ENCODE peak calls at places on chromosome 18, in ten cellular contexts. A is Calu3; X is NCI-H1930; W is endothelial cell; L is DMS 273 treated with DMSO at 0.1 percent for 48 hours; F is mucosa of descending colon; Z is activated CD8-positive, alpha-beta T cell treated with anti-CD3 and anti-CD28 coated beads for 36 hours; V is fibroblast of lung; D is A549; S is progenitor cell of endocrine pancreas. Y is an unnamed sample.

GRCh38 chr18:54479365-54479764 is 111.7 kb upstream of the DYNAP start:
- DNase-seq in A (no peak), S (no peak), Z (no peak), X (no peak), V (peak; percentile 1), L (no peak), W (no peak), F (no peak), D (no peak), Y (no peak)

GRCh38 chr18:731185-731584 is 18.8 kb upstream of the ENOSF1 start:
- DNase-seq in L (no peak), F (no peak), W (no peak), X (no peak), D (no peak), S (no peak), V (no peak), Z (no peak), A (no peak), Y (no peak)

GRCh38 chr18:63940008-63940407 is 9.1 kb upstream of the HMSD start:
- DNase-seq in F (no peak), S (no peak), V (no peak), A (no peak), L (no peak), X (no peak), D (no peak), W (no peak), Z (no peak), Y (no peak)

GRCh38 chr18:27994571-27994970 is 182.4 kb downstream of the CDH2 start:
- DNase-seq in D (no peak), S (no peak), X (no peak), A (no peak), W (no peak), L (no peak), V (no peak), Z (no peak), F (no peak), Y (no peak)

GRCh38 chr18:22634464-22634863 is 216.7 kb upstream of the CTAGE1 start:
- DNase-seq in W (no peak), L (no peak), D (no peak), S (no peak), V (no peak), X (no peak), Z (no peak), F (no peak), A (no peak), Y (no peak)

GRCh38 chr18:23077493-23078256 is 57.6 kb upstream of the CABLES1 start:
- DNase-seq in F (no peak), Z (peak; percentile 23), W (no peak), S (no peak), L (no peak), V (no peak), D (peak; percentile 18), A (peak; percentile 61), X (no peak), Y (no peak)

GRCh38 chr18:29879763-29880162 is 1162.8 kb downstream of the DSC3 start:
- DNase-seq in W (no peak), Z (no peak), A (no peak), L (no peak), V (no peak), D (no peak), X (no peak), S (no peak), F (no peak), Y (no peak)

GRCh38 chr18:35749701-35750100 is 168.2 kb downstream of the GALNT1 start:
- DNase-seq in S (no peak), X (no peak), L (no peak), Z (no peak), F (no peak), W (no peak), A (no peak), V (peak; percentile 20), D (no peak), Y (no peak)

GRCh38 chr18:26227051-26227672 is 917 bp downstream of the TAF4B start:
- DNase-seq in L (no peak), D (no peak), A (no peak), V (no peak), F (no peak), Z (no peak), X (no peak), S (no peak), W (no peak), Y (no peak)

GRCh38 chr18:63162271-63163014 is 157.1 kb downstream of the BCL2 start:
- DNase-seq in Z (peak; percentile 76), L (no peak), F (no peak), D (no peak), X (no peak), A (no peak), S (no peak), W (no peak), V (peak; percentile 45), Y (no peak)

GRCh38 chr18:12741351-12741750 is 38.5 kb downstream of the PSMG2 start:
- DNase-seq in Z (no peak), X (no peak), D (peak; percentile 36), A (peak; percentile 51), W (no peak), F (no peak), V (peak; percentile 52), S (no peak), L (no peak), Y (peak; percentile 91)

GRCh38 chr18:12393510-12393909 is 14.2 kb upstream of the PRELID3A start:
- DNase-seq in Z (no peak), V (no peak), W (no peak), X (no peak), F (no peak), S (no peak), D (no peak), L (no peak), A (no peak), Y (no peak)

GRCh38 chr18:13584826-13585225 is 141.5 kb downstream of the FAM210A start:
- DNase-seq in V (no peak), A (no peak), F (no peak), W (no peak), Z (no peak), S (no peak), L (no peak), X (no peak), D (no peak), Y (no peak)

GRCh38 chr18:13641551-13642439 is 84.6 kb downstream of the FAM210A start:
- DNase-seq in L (no peak), F (no peak), A (no peak), X (no peak), Z (no peak), V (no peak), D (no peak), S (no peak), W (peak; percentile 51), Y (no peak)

GRCh38 chr18:62524443-62525200 is 1.8 kb downstream of the ZCCHC2 start:
- DNase-seq in S (peak; percentile 42), X (peak; percentile 31), A (peak; percentile 46), Z (peak; percentile 59), V (peak; percentile 60), L (peak; percentile 16), F (peak; percentile 83), W (peak; percentile 65), D (peak; percentile 19), Y (peak; percentile 22)

GRCh38 chr18:34342960-34343359 is 118.2 kb upstream of the NOL4 start:
- DNase-seq in Z (no peak), D (no peak), W (no peak), S (no peak), A (no peak), L (no peak), V (peak; percentile 89), F (no peak), X (no peak), Y (no peak)

GRCh38 chr18:63979409-63979908 is 9.6 kb downstream of the SERPINB8 start:
- DNase-seq in S (peak; percentile 22), W (peak; percentile 49), V (peak; percentile 69), F (no peak), L (no peak), X (peak; percentile 59), A (peak; percentile 55), D (peak; percentile 36), Z (peak; percentile 59), Y (peak; percentile 53)

GRCh38 chr18:42548493-42548892 is 567.0 kb downstream of the RIT2 start:
- DNase-seq in L (no peak), V (peak; percentile 60), W (no peak), F (no peak), Z (no peak), D (no peak), A (no peak), X (no peak), S (no peak), Y (no peak)

GRCh38 chr18:634551-635045 is 22.9 kb upstream of the TYMS start:
- DNase-seq in D (no peak), A (no peak), W (no peak), V (no peak), F (no peak), S (no peak), X (no peak), Z (no peak), L (no peak), Y (peak; percentile 27)

GRCh38 chr18:26546170-26546874 is 2.0 kb downstream of the KCTD1 start:
- DNase-seq in X (no peak), Z (no peak), S (no peak), D (no peak), W (no peak), L (no peak), A (no peak), F (no peak), V (peak; percentile 51), Y (no peak)

GRCh38 chr18:23745366-23745765 is 56.1 kb downstream of the LAMA3 start:
- DNase-seq in L (no peak), F (no peak), X (no peak), S (no peak), D (no peak), A (no peak), W (no peak), V (no peak), Z (no peak), Y (no peak)

Y was measured in HFFc6.